ENCODE peak calls at places on chromosomes 16 and 17, in ten cellular contexts. D is stomach; S is upper lobe of right lung; F is SHP77; Z is effector CD4-positive, alpha-beta T cell; R is EL; B is CD4-positive, alpha-beta T cell; O is endodermal cell; W is adrenal gland; C is T-helper 22 cell. E is an unnamed sample.

GRCh38 chr16:2205967-2206313 is 686 bp downstream of the MLST8 start:
- DNase-seq in D (no peak), S (no peak), F (no peak), Z (no peak), R (no peak), B (no peak), O (no peak), W (no peak), C (no peak), E (no peak)

GRCh38 chr17:30933966-30934365 is 12.2 kb downstream of the ADAP2 start:
- DNase-seq in D (no peak), S (no peak), F (no peak), Z (no peak), R (no peak), B (no peak), O (no peak), W (no peak), C (no peak), E (no peak)

GRCh38 chr17:3512512-3513171 is 36.8 kb downstream of the ASPA start:
- DNase-seq in D (peak; percentile 49), S (no peak), F (peak; percentile 46), Z (no peak), R (peak; percentile 8), B (no peak), O (peak; percentile 70), W (peak; percentile 49), C (no peak), E (peak; percentile 94)

GRCh38 chr16:28951410-28951943 is 740 bp downstream of the NFATC2IP start:
- DNase-seq in D (no peak), S (no peak), F (no peak), Z (no peak), R (peak; percentile 21), B (no peak), O (no peak), W (no peak), C (no peak), E (no peak)

GRCh38 chr16:866252-866651 is 65.7 kb upstream of the GNG13 start:
- DNase-seq in D (no peak), S (no peak), F (no peak), Z (no peak), R (no peak), B (no peak), O (no peak), W (no peak), C (no peak), E (no peak)

GRCh38 chr16:82641336-82641984 is 14.7 kb downstream of the CDH13 start:
- DNase-seq in D (no peak), S (no peak), F (no peak), Z (no peak), R (peak; percentile 57), B (no peak), O (no peak), W (no peak), C (no peak), E (no peak)

GRCh38 chr16:12685806-12686205 is 117.9 kb downstream of the CPPED1 start:
- DNase-seq in D (no peak), S (no peak), F (no peak), Z (no peak), R (no peak), B (no peak), O (no peak), W (peak; percentile 19), C (no peak), E (peak; percentile 70)

GRCh38 chr17:66248285-66248684 is 19.1 kb upstream of the APOH start:
- DNase-seq in D (no peak), S (no peak), F (no peak), Z (no peak), R (no peak), B (no peak), O (no peak), W (no peak), C (no peak), E (peak; percentile 9)

GRCh38 chr16:85718682-85719081 is 29.9 kb upstream of the GINS2 start:
- DNase-seq in D (peak; percentile 34), S (no peak), F (peak; percentile 79), Z (no peak), R (peak; percentile 22), B (no peak), O (peak; percentile 88), W (no peak), C (no peak), E (no peak)

GRCh38 chr16:51048544-51048943 is 102.5 kb downstream of the SALL1 start:
- DNase-seq in D (no peak), S (no peak), F (no peak), Z (no peak), R (peak; percentile 18), B (no peak), O (peak; percentile 58), W (no peak), C (no peak), E (no peak)

GRCh38 chr17:37701424-37702020 is 43.3 kb downstream of the HNF1B start:
- DNase-seq in D (peak; percentile 63), S (peak; percentile 72), F (no peak), Z (peak; percentile 19), R (peak; percentile 37), B (no peak), O (peak; percentile 87), W (peak; percentile 56), C (no peak), E (no peak)

GRCh38 chr16:89139907-89140361 is 31.6 kb upstream of the CDH15 start:
- DNase-seq in D (no peak), S (peak; percentile 63), F (no peak), Z (no peak), R (no peak), B (no peak), O (no peak), W (no peak), C (no peak), E (no peak)

GRCh38 chr17:17928422-17929386 is 43.5 kb downstream of the TOM1L2 start:
- DNase-seq in D (no peak), S (no peak), F (no peak), Z (no peak), R (no peak), B (no peak), O (peak; percentile 64), W (no peak), C (no peak), E (peak; percentile 82)

GRCh38 chr17:8292639-8293395 is 2.4 kb downstream of the SLC25A35 start:
- DNase-seq in D (no peak), S (no peak), F (no peak), Z (no peak), R (no peak), B (no peak), O (peak; percentile 52), W (no peak), C (no peak), E (no peak)

GRCh38 chr16:82040296-82040695 is 5.2 kb downstream of the HSD17B2 start:
- DNase-seq in D (no peak), S (no peak), F (no peak), Z (no peak), R (no peak), B (no peak), O (no peak), W (no peak), C (no peak), E (no peak)

GRCh38 chr17:77736721-77737120 is 221.8 kb upstream of the TNRC6C start:
- DNase-seq in D (no peak), S (no peak), F (no peak), Z (no peak), R (no peak), B (no peak), O (peak; percentile 48), W (no peak), C (no peak), E (no peak)

GRCh38 chr17:49371178-49371834 is 9.3 kb upstream of the ZNF652 start:
- DNase-seq in D (no peak), S (no peak), F (no peak), Z (no peak), R (no peak), B (no peak), O (peak; percentile 97), W (no peak), C (no peak), E (no peak)

GRCh38 chr17:76532072-76532651 is 5.3 kb downstream of the CYGB start:
- DNase-seq in D (no peak), S (no peak), F (no peak), Z (no peak), R (no peak), B (no peak), O (no peak), W (no peak), C (no peak), E (no peak)

GRCh38 chr17:42514867-42515266 is 21.2 kb upstream of the NAGLU start:
- DNase-seq in D (no peak), S (peak; percentile 13), F (no peak), Z (no peak), R (no peak), B (no peak), O (no peak), W (no peak), C (no peak), E (no peak)

GRCh38 chr16:345686-346231 is 6.8 kb downstream of the AXIN1 start:
- DNase-seq in D (no peak), S (no peak), F (no peak), Z (no peak), R (no peak), B (no peak), O (no peak), W (no peak), C (no peak), E (no peak)

GRCh38 chr16:24010440-24011089 is 174.8 kb downstream of the PRKCB start:
- DNase-seq in D (peak; percentile 85), S (peak; percentile 79), F (peak; percentile 27), Z (peak; percentile 81), R (peak; percentile 56), B (peak; percentile 79), O (peak; percentile 88), W (peak; percentile 84), C (peak; percentile 41), E (peak; percentile 93)

GRCh38 chr17:76643553-76644148 is at the start of gene ST6GALNAC1:
- DNase-seq in D (peak; percentile 85), S (peak; percentile 29), F (no peak), Z (peak; percentile 12), R (no peak), B (peak; percentile 49), O (no peak), W (no peak), C (peak; percentile 13), E (no peak)

GRCh38 chr17:72682597-72682996 is 409.9 kb downstream of the SLC39A11 start:
- DNase-seq in D (no peak), S (no peak), F (no peak), Z (no peak), R (peak; percentile 56), B (no peak), O (no peak), W (no peak), C (no peak), E (no peak)

GRCh38 chr17:44198721-44199552 is 747 bp downstream of the ATXN7L3 start:
- DNase-seq in D (peak; percentile 68), S (peak; percentile 87), F (no peak), Z (peak; percentile 45), R (peak; percentile 60), B (peak; percentile 49), O (peak; percentile 93), W (peak; percentile 66), C (peak; percentile 40), E (peak; percentile 40)

GRCh38 chr17:72976971-72977767 is 115.3 kb downstream of the SLC39A11 start:
- DNase-seq in D (peak; percentile 67), S (no peak), F (peak; percentile 52), Z (no peak), R (peak; percentile 95), B (no peak), O (peak; percentile 67), W (peak; percentile 68), C (no peak), E (peak; percentile 53)

GRCh38 chr17:57902117-57902799 is 52.4 kb upstream of the MRPS23 start:
- DNase-seq in D (no peak), S (no peak), F (no peak), Z (no peak), R (no peak), B (no peak), O (no peak), W (no peak), C (no peak), E (no peak)

GRCh38 chr16:14427371-14427948 is 202.6 kb downstream of the PARN start:
- DNase-seq in D (no peak), S (no peak), F (no peak), Z (no peak), R (no peak), B (no peak), O (no peak), W (no peak), C (no peak), E (peak; percentile 81)

GRCh38 chr17:17061516-17061915 is 19.3 kb downstream of the MPRIP start:
- DNase-seq in D (no peak), S (peak; percentile 25), F (no peak), Z (no peak), R (no peak), B (no peak), O (no peak), W (no peak), C (no peak), E (no peak)

E was measured in Ammon's horn.